ENCODE peak calls at places on chromosome 14, in eight cellular contexts. One of them, this sample, is unnamed.

GRCh38 chr14:25039933-25040332 is 10.0 kb downstream of the STXBP6 start:
- DNase-seq in IMR-90: no peak
- DNase-seq in A549: no peak
- DNase-seq in thyroid gland: no peak
- DNase-seq in stomach: no peak
- DNase-seq in effector memory CD4-positive, alpha-beta T cell: no peak
- DNase-seq in MM.1S: no peak
- DNase-seq in WERI-Rb-1: no peak
- DNase-seq in this sample: no peak

GRCh38 chr14:103541494-103541943 is 12.5 kb downstream of the TRMT61A start:
- DNase-seq in effector memory CD4-positive, alpha-beta T cell: no peak
- DNase-seq in MM.1S: no peak
- DNase-seq in IMR-90: no peak
- DNase-seq in thyroid gland: no peak
- DNase-seq in stomach: no peak
- DNase-seq in WERI-Rb-1: no peak
- DNase-seq in A549: no peak
- DNase-seq in this sample: no peak

GRCh38 chr14:20454359-20454644 is 310 bp downstream of the OSGEP start:
- DNase-seq in IMR-90: peak
- DNase-seq in A549: peak
- DNase-seq in thyroid gland: peak
- DNase-seq in effector memory CD4-positive, alpha-beta T cell: peak
- DNase-seq in MM.1S: peak
- DNase-seq in stomach: peak
- DNase-seq in WERI-Rb-1: no peak
- DNase-seq in this sample: no peak

GRCh38 chr14:26173581-26173980 is 424.3 kb downstream of the NOVA1 start:
- DNase-seq in thyroid gland: no peak
- DNase-seq in stomach: no peak
- DNase-seq in WERI-Rb-1: no peak
- DNase-seq in MM.1S: no peak
- DNase-seq in A549: no peak
- DNase-seq in effector memory CD4-positive, alpha-beta T cell: no peak
- DNase-seq in IMR-90: no peak
- DNase-seq in this sample: no peak

GRCh38 chr14:68669101-68669500 is 123.8 kb downstream of the ZFP36L1 start:
- DNase-seq in WERI-Rb-1: peak
- DNase-seq in IMR-90: no peak
- DNase-seq in A549: no peak
- DNase-seq in effector memory CD4-positive, alpha-beta T cell: no peak
- DNase-seq in thyroid gland: no peak
- DNase-seq in MM.1S: no peak
- DNase-seq in stomach: no peak
- DNase-seq in this sample: no peak

GRCh38 chr14:30706704-30707103 is 84.6 kb downstream of the SCFD1 start:
- DNase-seq in WERI-Rb-1: peak
- DNase-seq in stomach: no peak
- DNase-seq in thyroid gland: peak
- DNase-seq in MM.1S: no peak
- DNase-seq in A549: no peak
- DNase-seq in effector memory CD4-positive, alpha-beta T cell: no peak
- DNase-seq in IMR-90: no peak
- DNase-seq in this sample: no peak

GRCh38 chr14:33542338-33543290 is 408.3 kb downstream of the EGLN3 start:
- DNase-seq in stomach: no peak
- DNase-seq in A549: no peak
- DNase-seq in MM.1S: no peak
- DNase-seq in WERI-Rb-1: no peak
- DNase-seq in thyroid gland: no peak
- DNase-seq in effector memory CD4-positive, alpha-beta T cell: no peak
- DNase-seq in IMR-90: no peak
- DNase-seq in this sample: no peak

GRCh38 chr14:71467419-71467818 is 464.8 kb upstream of the RGS6 start:
- DNase-seq in MM.1S: no peak
- DNase-seq in WERI-Rb-1: no peak
- DNase-seq in effector memory CD4-positive, alpha-beta T cell: no peak
- DNase-seq in stomach: no peak
- DNase-seq in thyroid gland: no peak
- DNase-seq in A549: no peak
- DNase-seq in IMR-90: no peak
- DNase-seq in this sample: no peak

GRCh38 chr14:38309522-38310262 is 53.8 kb upstream of the CLEC14A start:
- DNase-seq in A549: no peak
- DNase-seq in effector memory CD4-positive, alpha-beta T cell: no peak
- DNase-seq in IMR-90: no peak
- DNase-seq in MM.1S: no peak
- DNase-seq in stomach: no peak
- DNase-seq in thyroid gland: no peak
- DNase-seq in WERI-Rb-1: no peak
- DNase-seq in this sample: no peak

GRCh38 chr14:65211341-65211987 is 109.1 kb upstream of the MAX start:
- DNase-seq in stomach: no peak
- DNase-seq in MM.1S: no peak
- DNase-seq in IMR-90: peak
- DNase-seq in A549: no peak
- DNase-seq in WERI-Rb-1: no peak
- DNase-seq in effector memory CD4-positive, alpha-beta T cell: no peak
- DNase-seq in thyroid gland: no peak
- DNase-seq in this sample: no peak

GRCh38 chr14:79293482-79293881 is 917.8 kb downstream of the DIO2 start:
- DNase-seq in stomach: no peak
- DNase-seq in IMR-90: peak
- DNase-seq in A549: no peak
- DNase-seq in WERI-Rb-1: no peak
- DNase-seq in thyroid gland: no peak
- DNase-seq in MM.1S: no peak
- DNase-seq in effector memory CD4-positive, alpha-beta T cell: no peak
- DNase-seq in this sample: no peak

GRCh38 chr14:56555921-56556570 is 23.6 kb upstream of the TMEM260 start:
- DNase-seq in effector memory CD4-positive, alpha-beta T cell: no peak
- DNase-seq in stomach: no peak
- DNase-seq in thyroid gland: no peak
- DNase-seq in MM.1S: peak
- DNase-seq in IMR-90: peak
- DNase-seq in WERI-Rb-1: no peak
- DNase-seq in A549: peak
- DNase-seq in this sample: no peak

GRCh38 chr14:85233756-85234545 is 296.0 kb upstream of the FLRT2 start:
- DNase-seq in IMR-90: peak
- DNase-seq in thyroid gland: no peak
- DNase-seq in A549: peak
- DNase-seq in WERI-Rb-1: no peak
- DNase-seq in effector memory CD4-positive, alpha-beta T cell: no peak
- DNase-seq in stomach: no peak
- DNase-seq in MM.1S: no peak
- DNase-seq in this sample: no peak

GRCh38 chr14:85241022-85241880 is 288.7 kb upstream of the FLRT2 start:
- DNase-seq in MM.1S: no peak
- DNase-seq in thyroid gland: peak
- DNase-seq in stomach: no peak
- DNase-seq in effector memory CD4-positive, alpha-beta T cell: no peak
- DNase-seq in A549: no peak
- DNase-seq in IMR-90: no peak
- DNase-seq in WERI-Rb-1: no peak
- DNase-seq in this sample: no peak

GRCh38 chr14:85234626-85235025 is 295.3 kb upstream of the FLRT2 start:
- DNase-seq in WERI-Rb-1: no peak
- DNase-seq in thyroid gland: no peak
- DNase-seq in A549: peak
- DNase-seq in effector memory CD4-positive, alpha-beta T cell: no peak
- DNase-seq in IMR-90: no peak
- DNase-seq in MM.1S: no peak
- DNase-seq in stomach: no peak
- DNase-seq in this sample: no peak

GRCh38 chr14:85235868-85236267 is 294.1 kb upstream of the FLRT2 start:
- DNase-seq in effector memory CD4-positive, alpha-beta T cell: no peak
- DNase-seq in MM.1S: no peak
- DNase-seq in stomach: no peak
- DNase-seq in thyroid gland: no peak
- DNase-seq in WERI-Rb-1: no peak
- DNase-seq in IMR-90: no peak
- DNase-seq in A549: no peak
- DNase-seq in this sample: no peak
- H3K27ac ChIP-seq in effector memory CD4-positive, alpha-beta T cell: no peak
- H3K27ac ChIP-seq in MM.1S: no peak
- H3K27ac ChIP-seq in stomach: no peak
- H3K27ac ChIP-seq in thyroid gland: no peak
- H3K27ac ChIP-seq in WERI-Rb-1: no peak
- H3K27ac ChIP-seq in IMR-90: no peak
- H3K27ac ChIP-seq in A549: peak
- H3K27ac ChIP-seq in this sample: no peak

DNA sequence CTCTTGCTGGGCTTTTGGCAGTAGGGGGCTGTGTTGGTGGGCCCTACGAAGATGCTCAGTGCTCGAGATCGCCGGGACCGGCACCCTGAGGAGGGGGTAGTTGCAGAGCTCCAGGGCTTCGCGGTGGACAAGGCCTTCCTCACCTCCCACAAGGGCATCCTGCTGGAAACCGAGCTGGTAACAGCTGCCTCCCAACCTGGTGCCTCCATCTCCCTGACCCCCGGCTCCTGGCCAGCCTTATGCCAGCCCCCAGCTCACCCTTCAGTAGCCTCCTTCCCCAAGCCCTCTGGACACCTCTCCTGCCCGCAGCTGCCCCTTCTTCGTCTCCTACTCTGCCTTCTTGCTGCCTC is 330 bp downstream of the CMTM5 start:
- DNase-seq in MM.1S: no peak
- DNase-seq in stomach: no peak
- DNase-seq in IMR-90: no peak
- DNase-seq in thyroid gland: no peak
- DNase-seq in WERI-Rb-1: no peak
- DNase-seq in A549: no peak
- DNase-seq in effector memory CD4-positive, alpha-beta T cell: no peak
- DNase-seq in this sample: no peak
- H3K27ac ChIP-seq in MM.1S: no peak
- H3K27ac ChIP-seq in stomach: no peak
- H3K27ac ChIP-seq in IMR-90: no peak
- H3K27ac ChIP-seq in thyroid gland: no peak
- H3K27ac ChIP-seq in WERI-Rb-1: no peak
- H3K27ac ChIP-seq in A549: no peak
- H3K27ac ChIP-seq in effector memory CD4-positive, alpha-beta T cell: no peak
- H3K27ac ChIP-seq in this sample: peak

GRCh38 chr14:94397279-94397898 is 9.0 kb upstream of the SERPINA1 start:
- DNase-seq in A549: no peak
- DNase-seq in thyroid gland: no peak
- DNase-seq in MM.1S: no peak
- DNase-seq in effector memory CD4-positive, alpha-beta T cell: no peak
- DNase-seq in IMR-90: no peak
- DNase-seq in stomach: no peak
- DNase-seq in WERI-Rb-1: no peak
- DNase-seq in this sample: no peak

GRCh38 chr14:94396628-94397210 is 8.3 kb upstream of the SERPINA1 start:
- DNase-seq in MM.1S: no peak
- DNase-seq in A549: no peak
- DNase-seq in stomach: no peak
- DNase-seq in WERI-Rb-1: no peak
- DNase-seq in thyroid gland: no peak
- DNase-seq in IMR-90: no peak
- DNase-seq in effector memory CD4-positive, alpha-beta T cell: no peak
- DNase-seq in this sample: no peak

GRCh38 chr14:94395900-94396574 is 7.6 kb upstream of the SERPINA1 start:
- DNase-seq in MM.1S: no peak
- DNase-seq in WERI-Rb-1: no peak
- DNase-seq in stomach: peak
- DNase-seq in effector memory CD4-positive, alpha-beta T cell: no peak
- DNase-seq in thyroid gland: no peak
- DNase-seq in A549: no peak
- DNase-seq in IMR-90: no peak
- DNase-seq in this sample: no peak

GRCh38 chr14:94398536-94398935 is 10.1 kb upstream of the SERPINA1 start:
- DNase-seq in A549: no peak
- DNase-seq in thyroid gland: no peak
- DNase-seq in WERI-Rb-1: no peak
- DNase-seq in stomach: no peak
- DNase-seq in effector memory CD4-positive, alpha-beta T cell: no peak
- DNase-seq in MM.1S: no peak
- DNase-seq in IMR-90: no peak
- DNase-seq in this sample: no peak

GRCh38 chr14:94397899-94398479 is 9.6 kb upstream of the SERPINA1 start:
- DNase-seq in thyroid gland: peak
- DNase-seq in IMR-90: no peak
- DNase-seq in WERI-Rb-1: no peak
- DNase-seq in effector memory CD4-positive, alpha-beta T cell: no peak
- DNase-seq in stomach: no peak
- DNase-seq in MM.1S: no peak
- DNase-seq in A549: no peak
- DNase-seq in this sample: no peak
- H3K27ac ChIP-seq in thyroid gland: peak
- H3K27ac ChIP-seq in IMR-90: no peak
- H3K27ac ChIP-seq in WERI-Rb-1: no peak
- H3K27ac ChIP-seq in effector memory CD4-positive, alpha-beta T cell: no peak
- H3K27ac ChIP-seq in stomach: no peak
- H3K27ac ChIP-seq in MM.1S: no peak
- H3K27ac ChIP-seq in A549: no peak
- H3K27ac ChIP-seq in this sample: no peak

DNA sequence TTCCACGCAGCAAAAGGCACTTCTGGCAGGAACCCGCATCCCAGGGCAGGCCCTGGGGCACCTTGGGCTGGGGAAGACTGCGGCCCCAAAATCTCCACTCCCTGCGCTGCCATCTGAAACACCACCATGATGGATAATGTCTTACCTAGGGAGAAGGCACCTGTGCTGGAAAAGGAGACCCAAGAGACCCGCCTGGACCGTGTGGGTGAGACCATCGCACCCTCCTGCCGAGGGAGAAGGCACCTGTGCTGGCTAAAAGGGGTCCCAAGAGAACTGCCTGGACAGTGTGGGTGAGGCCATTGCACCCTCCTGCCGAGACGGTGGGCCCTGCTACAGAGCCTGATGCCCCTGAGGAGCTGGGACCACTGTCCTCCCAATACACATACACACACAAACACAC is 24.8 kb upstream of the INF2 start:
- DNase-seq in A549: no peak
- DNase-seq in WERI-Rb-1: no peak
- DNase-seq in IMR-90: no peak
- DNase-seq in thyroid gland: no peak
- DNase-seq in MM.1S: no peak
- DNase-seq in effector memory CD4-positive, alpha-beta T cell: no peak
- DNase-seq in stomach: no peak
- DNase-seq in this sample: no peak
- H3K27ac ChIP-seq in A549: no peak
- H3K27ac ChIP-seq in WERI-Rb-1: no peak
- H3K27ac ChIP-seq in IMR-90: no peak
- H3K27ac ChIP-seq in thyroid gland: no peak
- H3K27ac ChIP-seq in MM.1S: no peak
- H3K27ac ChIP-seq in effector memory CD4-positive, alpha-beta T cell: no peak
- H3K27ac ChIP-seq in stomach: no peak
- H3K27ac ChIP-seq in this sample: peak

GRCh38 chr14:77026930-77027537 is 1.5 kb downstream of the IRF2BPL start:
- DNase-seq in WERI-Rb-1: no peak
- DNase-seq in thyroid gland: peak
- DNase-seq in effector memory CD4-positive, alpha-beta T cell: peak
- DNase-seq in A549: no peak
- DNase-seq in stomach: peak
- DNase-seq in MM.1S: no peak
- DNase-seq in IMR-90: peak
- DNase-seq in this sample: peak
- H3K27ac ChIP-seq in WERI-Rb-1: no peak
- H3K27ac ChIP-seq in thyroid gland: peak
- H3K27ac ChIP-seq in effector memory CD4-positive, alpha-beta T cell: peak
- H3K27ac ChIP-seq in A549: peak
- H3K27ac ChIP-seq in stomach: peak
- H3K27ac ChIP-seq in MM.1S: peak
- H3K27ac ChIP-seq in IMR-90: peak
- H3K27ac ChIP-seq in this sample: peak

This sample was measured in caudate nucleus.